ENCODE peak calls at places on chromosome 18, in nine cellular contexts. F, M, L, A, Z, K, H, O and X are unnamed samples.

GRCh38 chr18:36780748-36781147 is 48.1 kb downstream of the TPGS2 start:
- DNase-seq in F (no peak), M (no peak), L (no peak), A (no peak), Z (no peak), K (no peak), H (no peak), O (no peak), X (no peak)

GRCh38 chr18:73023975-73024374 is 156.2 kb upstream of the NETO1 start:
- DNase-seq in F (no peak), M (no peak), L (no peak), A (peak), Z (no peak), K (no peak), H (no peak), O (no peak), X (no peak)

GRCh38 chr18:41624461-41624860 is 330.6 kb upstream of the PIK3C3 start:
- DNase-seq in F (no peak), M (no peak), L (no peak), A (no peak), Z (no peak), K (no peak), H (no peak), O (no peak), X (no peak)

GRCh38 chr18:3710712-3711269 is 260.8 kb downstream of the TGIF1 start:
- DNase-seq in F (peak), M (peak), L (peak), A (peak), Z (no peak), K (peak), H (peak), O (peak), X (peak)

GRCh38 chr18:48673456-48674197 is 134.8 kb downstream of the CTIF start:
- DNase-seq in F (no peak), M (no peak), L (no peak), A (no peak), Z (no peak), K (peak), H (peak), O (peak), X (peak)

GRCh38 chr18:32042337-32042736 is 23.7 kb downstream of the RNF125 start:
- DNase-seq in F (no peak), M (no peak), L (no peak), A (no peak), Z (no peak), K (peak), H (no peak), O (no peak), X (no peak)

GRCh38 chr18:3297025-3297984 is 35.4 kb downstream of the MYL12B start:
- DNase-seq in F (peak), M (peak), L (peak), A (peak), Z (peak), K (peak), H (peak), O (peak), X (peak)

GRCh38 chr18:64519191-64519590 is 370.3 kb upstream of the LINC00305 start:
- DNase-seq in F (no peak), M (no peak), L (no peak), A (no peak), Z (no peak), K (no peak), H (no peak), O (no peak), X (no peak)

GRCh38 chr18:68660355-68661183 is 54.3 kb downstream of the TMX3 start:
- DNase-seq in F (no peak), M (no peak), L (no peak), A (no peak), Z (peak), K (peak), H (peak), O (no peak), X (no peak)

GRCh38 chr18:48488388-48488850 is 50.4 kb upstream of the CTIF start:
- DNase-seq in F (peak), M (peak), L (no peak), A (peak), Z (peak), K (no peak), H (no peak), O (peak), X (peak)

GRCh38 chr18:34773961-34774754 is 64.1 kb downstream of the DTNA start:
- DNase-seq in F (peak), M (peak), L (no peak), A (no peak), Z (no peak), K (no peak), H (no peak), O (peak), X (no peak)

GRCh38 chr18:80104364-80104779 is 4.7 kb upstream of the ADNP2 start:
- DNase-seq in F (no peak), M (no peak), L (no peak), A (no peak), Z (no peak), K (no peak), H (no peak), O (no peak), X (no peak)

GRCh38 chr18:51479736-51480135 is 282.3 kb upstream of the MEX3C start:
- DNase-seq in F (no peak), M (no peak), L (no peak), A (no peak), Z (no peak), K (no peak), H (no peak), O (no peak), X (no peak)

GRCh38 chr18:26764177-26764576 is 101.3 kb downstream of the AQP4 start:
- DNase-seq in F (no peak), M (no peak), L (no peak), A (no peak), Z (no peak), K (no peak), H (no peak), O (no peak), X (no peak)

GRCh38 chr18:36309436-36310391 is 12.2 kb downstream of the FHOD3 start:
- DNase-seq in F (no peak), M (no peak), L (no peak), A (no peak), Z (peak), K (no peak), H (no peak), O (no peak), X (no peak)

GRCh38 chr18:76203552-76203951 is 291.5 kb downstream of the ZNF516 start:
- DNase-seq in F (no peak), M (no peak), L (no peak), A (no peak), Z (no peak), K (no peak), H (no peak), O (no peak), X (no peak)

GRCh38 chr18:58087928-58088722 is 44.1 kb downstream of the NEDD4L start:
- DNase-seq in F (peak), M (peak), L (no peak), A (peak), Z (no peak), K (peak), H (peak), O (no peak), X (peak)

GRCh38 chr18:4636957-4637356 is 181.8 kb upstream of the DLGAP1 start:
- DNase-seq in F (no peak), M (no peak), L (no peak), A (no peak), Z (no peak), K (no peak), H (no peak), O (no peak), X (no peak)

GRCh38 chr18:48667276-48668254 is 128.7 kb downstream of the CTIF start:
- DNase-seq in F (no peak), M (no peak), L (no peak), A (no peak), Z (no peak), K (no peak), H (no peak), O (no peak), X (no peak)

GRCh38 chr18:36352384-36352783 is 54.9 kb downstream of the FHOD3 start:
- DNase-seq in F (no peak), M (peak), L (no peak), A (no peak), Z (no peak), K (no peak), H (no peak), O (no peak), X (no peak)

GRCh38 chr18:3455938-3456685 is 6.1 kb downstream of the TGIF1 start:
- DNase-seq in F (no peak), M (no peak), L (no peak), A (no peak), Z (no peak), K (no peak), H (no peak), O (no peak), X (no peak)

GRCh38 chr18:75896865-75897264 is 469.4 kb upstream of the SMIM21 start:
- DNase-seq in F (no peak), M (peak), L (no peak), A (no peak), Z (peak), K (no peak), H (no peak), O (no peak), X (no peak)

GRCh38 chr18:49360582-49360981 is 99.9 kb downstream of the DYM start:
- DNase-seq in F (no peak), M (no peak), L (no peak), A (no peak), Z (no peak), K (no peak), H (no peak), O (no peak), X (no peak)

GRCh38 chr18:76167440-76167839 is 327.6 kb downstream of the ZNF516 start:
- DNase-seq in F (no peak), M (no peak), L (no peak), A (no peak), Z (no peak), K (no peak), H (no peak), O (no peak), X (no peak)

GRCh38 chr18:62586148-62586774 is 63.4 kb downstream of the ZCCHC2 start:
- DNase-seq in F (peak), M (peak), L (no peak), A (peak), Z (peak), K (peak), H (peak), O (peak), X (peak)

GRCh38 chr18:38453880-38454279 is 888.3 kb upstream of the CELF4 start:
- DNase-seq in F (no peak), M (no peak), L (no peak), A (no peak), Z (no peak), K (no peak), H (no peak), O (no peak), X (no peak)

GRCh38 chr18:21241224-21242131 is 554 bp upstream of the GREB1L start:
- DNase-seq in F (no peak), M (peak), L (peak), A (no peak), Z (no peak), K (peak), H (no peak), O (peak), X (no peak)

GRCh38 chr18:21242141-21243040 is at the start of gene GREB1L:
- DNase-seq in F (peak), M (peak), L (peak), A (no peak), Z (peak), K (peak), H (no peak), O (peak), X (peak)

GRCh38 chr18:21243041-21243431 is 1.0 kb downstream of the GREB1L start:
- DNase-seq in F (no peak), M (no peak), L (no peak), A (no peak), Z (no peak), K (no peak), H (no peak), O (peak), X (peak)
- H3K4me3 ChIP-seq in F (peak), M (peak), L (peak), A (peak), Z (peak), K (no peak), H (no peak), O (peak), X (no peak)

GRCh38 chr18:22169011-22169888 is at the start of gene GATA6:
- DNase-seq in F (peak), M (peak), L (no peak), A (peak), Z (peak), K (peak), H (peak), O (peak), X (peak)
- TF ChIP-seq POLR2A in F (no peak), M (peak), L (no peak), A (peak), Z (peak), K (no peak), H (no peak), O (peak), X (peak)

GRCh38 chr18:24396082-24396623 is 1.5 kb downstream of the OSBPL1A start:
- DNase-seq in F (no peak), M (no peak), L (no peak), A (no peak), Z (no peak), K (peak), H (no peak), O (no peak), X (no peak)
- H3K4me3 ChIP-seq in F (no peak), M (no peak), L (no peak), A (no peak), Z (peak), K (peak), H (no peak), O (no peak), X (no peak)

GRCh38 chr18:680392-680791 is 22.9 kb downstream of the TYMS start:
- DNase-seq in F (no peak), M (no peak), L (no peak), A (no peak), Z (no peak), K (no peak), H (no peak), O (no peak), X (no peak)

GRCh38 chr18:676747-677544 is 19.5 kb downstream of the TYMS start:
- DNase-seq in F (no peak), M (no peak), L (no peak), A (no peak), Z (no peak), K (no peak), H (no peak), O (no peak), X (no peak)

GRCh38 chr18:678482-679182 is 21.2 kb downstream of the TYMS start:
- DNase-seq in F (no peak), M (no peak), L (no peak), A (no peak), Z (no peak), K (no peak), H (no peak), O (no peak), X (no peak)

GRCh38 chr18:676069-676468 is 18.6 kb downstream of the TYMS start:
- DNase-seq in F (no peak), M (no peak), L (no peak), A (no peak), Z (no peak), K (no peak), H (no peak), O (no peak), X (no peak)

GRCh38 chr18:677951-678363 is 20.5 kb downstream of the TYMS start:
- DNase-seq in F (no peak), M (no peak), L (no peak), A (no peak), Z (no peak), K (no peak), H (no peak), O (no peak), X (no peak)
- TF ChIP-seq POLR2A in F (no peak), M (no peak), L (no peak), A (no peak), Z (no peak), K (no peak), H (peak), O (no peak), X (no peak)